ENCODE peak calls at places on chromosomes 7 and 10, in four cellular contexts. One of them, this sample, is unnamed.

GRCh38 chr10:80491251-80492102 is 37.4 kb downstream of the TSPAN14 start:
- DNase-seq in A549: peak; percentile 74
- DNase-seq in H1: no peak
- DNase-seq in K562: no peak
- DNase-seq in this sample: peak; percentile 84

GRCh38 chr10:49504528-49504927 is 34.4 kb downstream of the ERCC6 start:
- DNase-seq in A549: no peak
- DNase-seq in H1: no peak
- DNase-seq in K562: no peak
- DNase-seq in this sample: no peak

GRCh38 chr10:8803992-8804391 is 749.5 kb downstream of the GATA3 start:
- DNase-seq in H1: no peak
- DNase-seq in A549: no peak
- DNase-seq in K562: no peak
- DNase-seq in this sample: no peak

GRCh38 chr7:130490287-130490686 is 1.6 kb upstream of the MEST start:
- DNase-seq in H1: peak; percentile 54
- DNase-seq in A549: no peak
- DNase-seq in K562: no peak
- DNase-seq in this sample: no peak

GRCh38 chr7:71237945-71238344 is 106.0 kb downstream of the GALNT17 start:
- DNase-seq in K562: no peak
- DNase-seq in A549: no peak
- DNase-seq in H1: no peak
- DNase-seq in this sample: no peak

GRCh38 chr7:135773451-135773850 is 24.8 kb upstream of the FAM180A start:
- DNase-seq in H1: no peak
- DNase-seq in K562: no peak
- DNase-seq in A549: peak; percentile 14
- DNase-seq in this sample: no peak

GRCh38 chr10:130146042-130146441 is 9.9 kb downstream of the GLRX3 start:
- DNase-seq in K562: no peak
- DNase-seq in A549: no peak
- DNase-seq in H1: no peak
- DNase-seq in this sample: no peak

GRCh38 chr7:24920702-24921679 is 59.0 kb downstream of the OSBPL3 start:
- DNase-seq in A549: no peak
- DNase-seq in K562: peak; percentile 27
- DNase-seq in H1: no peak
- DNase-seq in this sample: no peak

GRCh38 chr10:109956454-109957091 is 33.3 kb upstream of the XPNPEP1 start:
- DNase-seq in A549: peak; percentile 69
- DNase-seq in H1: no peak
- DNase-seq in K562: peak; percentile 77
- DNase-seq in this sample: peak; percentile 68

GRCh38 chr7:73452999-73453635 is 19.5 kb downstream of the FZD9 start:
- DNase-seq in A549: no peak
- DNase-seq in H1: no peak
- DNase-seq in K562: no peak
- DNase-seq in this sample: peak; percentile 49

GRCh38 chr7:51620690-51621089 is 304.1 kb upstream of the COBL start:
- DNase-seq in H1: peak; percentile 49
- DNase-seq in A549: peak; percentile 7
- DNase-seq in K562: no peak
- DNase-seq in this sample: no peak

GRCh38 chr10:12042409-12042796 is 206 bp downstream of the UPF2 start:
- DNase-seq in H1: no peak
- DNase-seq in A549: no peak
- DNase-seq in K562: peak; percentile 42
- DNase-seq in this sample: no peak

GRCh38 chr10:22651276-22651980 is 63.0 kb downstream of the PIP4K2A start:
- DNase-seq in A549: no peak
- DNase-seq in K562: no peak
- DNase-seq in H1: no peak
- DNase-seq in this sample: no peak

GRCh38 chr10:124155781-124156401 is 62.5 kb upstream of the CHST15 start:
- DNase-seq in A549: no peak
- DNase-seq in K562: no peak
- DNase-seq in H1: no peak
- DNase-seq in this sample: no peak

GRCh38 chr10:104061196-104061595 is 24.5 kb downstream of the COL17A1 start:
- DNase-seq in K562: no peak
- DNase-seq in H1: no peak
- DNase-seq in A549: no peak
- DNase-seq in this sample: no peak

GRCh38 chr7:71133232-71133622 is 1.3 kb downstream of the GALNT17 start:
- DNase-seq in A549: no peak
- DNase-seq in H1: no peak
- DNase-seq in K562: no peak
- DNase-seq in this sample: no peak

GRCh38 chr7:103343758-103344452 is 662 bp downstream of the DNAJC2 start:
- DNase-seq in K562: peak; percentile 55
- DNase-seq in A549: peak; percentile 31
- DNase-seq in H1: no peak
- DNase-seq in this sample: peak; percentile 29

GRCh38 chr7:112587504-112587903 is 106.7 kb downstream of the LSMEM1 start:
- DNase-seq in A549: no peak
- DNase-seq in K562: no peak
- DNase-seq in H1: no peak
- DNase-seq in this sample: no peak

GRCh38 chr10:127550861-127551260 is 1.8 kb downstream of the NPS start:
- DNase-seq in K562: no peak
- DNase-seq in A549: no peak
- DNase-seq in H1: no peak
- DNase-seq in this sample: no peak

GRCh38 chr10:65805993-65806392 is 1119.8 kb upstream of the LRRTM3 start:
- DNase-seq in H1: no peak
- DNase-seq in K562: no peak
- DNase-seq in A549: no peak
- DNase-seq in this sample: no peak

GRCh38 chr7:139871276-139871675 is 42.2 kb downstream of the TBXAS1 start:
- DNase-seq in H1: no peak
- DNase-seq in K562: no peak
- DNase-seq in A549: no peak
- DNase-seq in this sample: no peak

GRCh38 chr10:123858039-123858740 is 33.4 kb downstream of the CPXM2 start:
- DNase-seq in A549: no peak
- DNase-seq in K562: no peak
- DNase-seq in H1: peak; percentile 20
- DNase-seq in this sample: no peak

GRCh38 chr10:132517951-132518521 is 19.6 kb upstream of the INPP5A start:
- DNase-seq in A549: no peak
- DNase-seq in K562: no peak
- DNase-seq in H1: peak; percentile 74
- DNase-seq in this sample: peak; percentile 60

GRCh38 chr10:29532256-29532878 is 102.4 kb downstream of the SVIL start:
- DNase-seq in K562: no peak
- DNase-seq in H1: no peak
- DNase-seq in A549: no peak
- DNase-seq in this sample: no peak

GRCh38 chr7:116687801-116688201 is 15.8 kb downstream of the MET start:
- DNase-seq in A549: peak; percentile 49
- DNase-seq in H1: no peak
- DNase-seq in K562: no peak
- DNase-seq in this sample: peak; percentile 10

GRCh38 chr10:59387951-59388431 is 25.6 kb upstream of the FAM13C start:
- DNase-seq in A549: peak; percentile 4
- DNase-seq in H1: no peak
- DNase-seq in K562: no peak
- DNase-seq in this sample: no peak

GRCh38 chr7:130394421-130395188 is 14.3 kb downstream of the CPA1 start:
- DNase-seq in A549: no peak
- DNase-seq in H1: no peak
- DNase-seq in K562: no peak
- DNase-seq in this sample: no peak

GRCh38 chr10:124403548-124403947 is 15.2 kb downstream of the OAT start:
- DNase-seq in K562: peak; percentile 50
- DNase-seq in H1: peak; percentile 51
- DNase-seq in A549: peak; percentile 86
- DNase-seq in this sample: peak; percentile 78

GRCh38 chr10:66627156-66627555 is 298.7 kb upstream of the LRRTM3 start:
- DNase-seq in A549: peak; percentile 50
- DNase-seq in K562: no peak
- DNase-seq in H1: no peak
- DNase-seq in this sample: peak; percentile 34

GRCh38 chr10:77541247-77541646 is 96.4 kb downstream of the KCNMA1 start:
- DNase-seq in H1: no peak
- DNase-seq in A549: no peak
- DNase-seq in K562: no peak
- DNase-seq in this sample: no peak

GRCh38 chr7:118059209-118059608 is 124.8 kb upstream of the LSM8 start:
- DNase-seq in A549: no peak
- DNase-seq in H1: no peak
- DNase-seq in K562: no peak
- DNase-seq in this sample: no peak

GRCh38 chr7:27211084-27211446 is 11.2 kb upstream of the HOXA13 start:
- DNase-seq in K562: no peak
- DNase-seq in H1: no peak
- DNase-seq in A549: no peak
- DNase-seq in this sample: no peak

GRCh38 chr7:79420464-79420863 is 33.0 kb downstream of the MAGI2 start:
- DNase-seq in A549: peak; percentile 81
- DNase-seq in K562: no peak
- DNase-seq in H1: no peak
- DNase-seq in this sample: peak; percentile 41

GRCh38 chr10:48885376-48885775 is 54.3 kb downstream of the LRRC18 start:
- DNase-seq in A549: peak; percentile 44
- DNase-seq in H1: peak; percentile 35
- DNase-seq in K562: peak; percentile 49
- DNase-seq in this sample: peak; percentile 3

GRCh38 chr7:158295966-158296797 is 291.4 kb downstream of the PTPRN2 start:
- DNase-seq in H1: peak; percentile 40
- DNase-seq in A549: no peak
- DNase-seq in K562: no peak
- DNase-seq in this sample: no peak

GRCh38 chr7:11539853-11540252 is 292.1 kb downstream of the THSD7A start:
- DNase-seq in H1: no peak
- DNase-seq in A549: no peak
- DNase-seq in K562: no peak
- DNase-seq in this sample: no peak

GRCh38 chr10:93075369-93076221 is 1.9 kb downstream of the CYP26A1 start:
- DNase-seq in A549: no peak
- DNase-seq in H1: no peak
- DNase-seq in K562: no peak
- DNase-seq in this sample: no peak

GRCh38 chr7:14236834-14237233 is 247.4 kb upstream of the ETV1 start:
- DNase-seq in H1: no peak
- DNase-seq in K562: no peak
- DNase-seq in A549: no peak
- DNase-seq in this sample: no peak

GRCh38 chr7:39637400-39637799 is 14.0 kb downstream of the RALA start:
- DNase-seq in K562: no peak
- DNase-seq in A549: no peak
- DNase-seq in H1: no peak
- DNase-seq in this sample: no peak

GRCh38 chr7:77665161-77665560 is 31.1 kb upstream of the RSBN1L start:
- DNase-seq in K562: no peak
- DNase-seq in A549: no peak
- DNase-seq in H1: peak; percentile 14
- DNase-seq in this sample: no peak

GRCh38 chr7:77664715-77665114 is 31.5 kb upstream of the RSBN1L start:
- DNase-seq in K562: no peak
- DNase-seq in A549: no peak
- DNase-seq in H1: no peak
- DNase-seq in this sample: no peak

GRCh38 chr7:77662869-77663268 is 33.4 kb upstream of the RSBN1L start:
- DNase-seq in H1: no peak
- DNase-seq in A549: no peak
- DNase-seq in K562: no peak
- DNase-seq in this sample: no peak

GRCh38 chr7:77667459-77668090 is 28.7 kb upstream of the RSBN1L start:
- DNase-seq in K562: no peak
- DNase-seq in A549: no peak
- DNase-seq in H1: peak; percentile 28
- DNase-seq in this sample: no peak
- TF ChIP-seq MAX in K562: no peak
- TF ChIP-seq MAX in A549: no peak
- TF ChIP-seq MAX in H1: no peak
- TF ChIP-seq MAX in this sample: no peak

GRCh38 chr10:89206402-89207180 is 526 bp downstream of the CH25H start:
- DNase-seq in K562: no peak
- DNase-seq in H1: peak; percentile 77
- DNase-seq in A549: peak; percentile 1
- DNase-seq in this sample: no peak
- TF ChIP-seq PHF8 in K562: no peak
- TF ChIP-seq PHF8 in H1: no peak
- TF ChIP-seq PHF8 in A549: no peak
- TF ChIP-seq PHF8 in this sample: no peak

GRCh38 chr7:149468208-149468607 is 7.3 kb upstream of the ZNF777 start:
- DNase-seq in K562: no peak
- DNase-seq in H1: no peak
- DNase-seq in A549: no peak
- DNase-seq in this sample: no peak
- TF ChIP-seq MAX in K562: no peak
- TF ChIP-seq MAX in H1: no peak
- TF ChIP-seq MAX in A549: no peak
- TF ChIP-seq MAX in this sample: no peak

GRCh38 chr10:43013065-43013464 is 63.8 kb upstream of the RET start:
- DNase-seq in K562: no peak
- DNase-seq in H1: no peak
- DNase-seq in A549: no peak
- DNase-seq in this sample: no peak

DNA sequence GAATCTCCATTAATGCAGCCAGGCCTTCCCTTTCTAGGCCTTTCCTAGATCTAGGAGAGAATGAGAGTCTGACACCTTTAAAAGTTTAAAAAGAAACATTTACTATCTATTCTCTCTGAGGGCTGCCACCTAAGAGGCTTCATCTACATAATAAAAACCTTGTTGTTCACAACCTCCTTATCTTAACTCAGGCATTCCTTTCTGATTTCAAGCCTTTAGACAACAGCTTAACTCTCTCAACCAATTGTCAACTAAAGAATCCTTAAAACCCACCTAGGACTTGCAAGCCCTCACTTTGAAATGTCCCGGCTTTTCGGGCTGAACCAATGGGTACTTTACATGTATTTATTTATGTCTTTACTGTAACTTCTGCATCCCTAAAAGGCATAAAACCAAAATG is 64.3 kb upstream of the RET start:
- DNase-seq in A549: no peak
- DNase-seq in K562: no peak
- DNase-seq in H1: peak; percentile 43
- DNase-seq in this sample: no peak
- TF ChIP-seq PHF8 in A549: no peak
- TF ChIP-seq PHF8 in K562: no peak
- TF ChIP-seq PHF8 in H1: no peak
- TF ChIP-seq PHF8 in this sample: no peak